ENCODE peak calls at places on chromosome 21, in six cellular contexts. E is mammary epithelial cell, L is tibial artery, S is kidney epithelial cell, Z is K562, I is breast epithelium. X is an unnamed sample.
A peak's percentile ranks its signal among the peaks of the same experiment; 100 is the strongest.

GRCh38 chr21:35256468-35256988 is 207.4 kb upstream of the RUNX1 start:
- DNase-seq in E (peak; percentile 99), L (peak; percentile 84), S (peak; percentile 95), Z (no peak), I (peak; percentile 64), X (peak; percentile 76)

GRCh38 chr21:45558044-45558721 is 15.9 kb upstream of the SLC19A1 start:
- DNase-seq in E (no peak), L (no peak), S (no peak), Z (no peak), I (peak; percentile 48), X (no peak)

GRCh38 chr21:29064850-29065481 is 8.5 kb downstream of the CCT8 start:
- DNase-seq in E (no peak), L (no peak), S (no peak), Z (no peak), I (no peak), X (no peak)

GRCh38 chr21:46268371-46268770 is 17.0 kb downstream of the MCM3AP start:
- DNase-seq in E (no peak), L (no peak), S (no peak), Z (no peak), I (no peak), X (no peak)

GRCh38 chr21:42666023-42666747 is 12.8 kb downstream of the PDE9A start:
- DNase-seq in E (no peak), L (no peak), S (no peak), Z (peak; percentile 96), I (no peak), X (no peak)

GRCh38 chr21:41832230-41833137 is 46.7 kb downstream of the PRDM15 start:
- DNase-seq in E (no peak), L (no peak), S (no peak), Z (no peak), I (no peak), X (no peak)

GRCh38 chr21:18222346-18222745 is 22.3 kb upstream of the CHODL start:
- DNase-seq in E (no peak), L (no peak), S (no peak), Z (no peak), I (no peak), X (no peak)

GRCh38 chr21:28142692-28143091 is 850.0 kb downstream of the LTN1 start:
- DNase-seq in E (peak; percentile 53), L (no peak), S (peak; percentile 32), Z (no peak), I (no peak), X (peak; percentile 34)

GRCh38 chr21:42222821-42223390 is 4.0 kb downstream of the ABCG1 start:
- DNase-seq in E (no peak), L (no peak), S (no peak), Z (no peak), I (no peak), X (no peak)

GRCh38 chr21:29372063-29372802 is 73.5 kb downstream of the BACH1 start:
- DNase-seq in E (peak; percentile 52), L (no peak), S (no peak), Z (peak; percentile 79), I (no peak), X (no peak)

GRCh38 chr21:44734026-44734745 is 22.8 kb upstream of the TSPEAR start:
- DNase-seq in E (no peak), L (no peak), S (no peak), Z (no peak), I (no peak), X (no peak)

GRCh38 chr21:35376406-35377135 is 327.5 kb upstream of the RUNX1 start:
- DNase-seq in E (no peak), L (no peak), S (no peak), Z (no peak), I (no peak), X (no peak)

GRCh38 chr21:40840441-40840840 is 6.5 kb downstream of the DSCAM start:
- DNase-seq in E (peak; percentile 28), L (no peak), S (no peak), Z (no peak), I (no peak), X (no peak)

GRCh38 chr21:45358711-45359310 is 46.2 kb upstream of the COL18A1 start:
- DNase-seq in E (no peak), L (no peak), S (no peak), Z (no peak), I (no peak), X (no peak)

GRCh38 chr21:33731447-33731846 is 89.1 kb downstream of the ITSN1 start:
- DNase-seq in E (no peak), L (no peak), S (no peak), Z (no peak), I (no peak), X (no peak)

GRCh38 chr21:45460611-45461368 is 55.8 kb downstream of the COL18A1 start:
- DNase-seq in E (peak; percentile 31), L (no peak), S (no peak), Z (no peak), I (no peak), X (peak; percentile 72)

GRCh38 chr21:17088500-17088899 is 424.3 kb upstream of the CXADR start:
- DNase-seq in E (no peak), L (no peak), S (no peak), Z (no peak), I (no peak), X (no peak)

GRCh38 chr21:44983421-44984206 is 43.8 kb downstream of the SLX9 start:
- DNase-seq in E (no peak), L (peak; percentile 70), S (no peak), Z (no peak), I (no peak), X (no peak)

GRCh38 chr21:44083631-44084291 is 23.4 kb upstream of the PWP2 start:
- DNase-seq in E (no peak), L (no peak), S (no peak), Z (no peak), I (no peak), X (no peak)

GRCh38 chr21:16578912-16579311 is 849.1 kb downstream of the USP25 start:
- DNase-seq in E (no peak), L (no peak), S (no peak), Z (no peak), I (no peak), X (no peak)

GRCh38 chr21:38806153-38806941 is 618 bp downstream of the ETS2 start:
- DNase-seq in E (no peak), L (peak; percentile 74), S (no peak), Z (no peak), I (no peak), X (no peak)
- TF ChIP-seq CTCF in E (no peak), L (peak; percentile 24), S (no peak), Z (no peak), I (no peak), X (peak; percentile 23)

DNA sequence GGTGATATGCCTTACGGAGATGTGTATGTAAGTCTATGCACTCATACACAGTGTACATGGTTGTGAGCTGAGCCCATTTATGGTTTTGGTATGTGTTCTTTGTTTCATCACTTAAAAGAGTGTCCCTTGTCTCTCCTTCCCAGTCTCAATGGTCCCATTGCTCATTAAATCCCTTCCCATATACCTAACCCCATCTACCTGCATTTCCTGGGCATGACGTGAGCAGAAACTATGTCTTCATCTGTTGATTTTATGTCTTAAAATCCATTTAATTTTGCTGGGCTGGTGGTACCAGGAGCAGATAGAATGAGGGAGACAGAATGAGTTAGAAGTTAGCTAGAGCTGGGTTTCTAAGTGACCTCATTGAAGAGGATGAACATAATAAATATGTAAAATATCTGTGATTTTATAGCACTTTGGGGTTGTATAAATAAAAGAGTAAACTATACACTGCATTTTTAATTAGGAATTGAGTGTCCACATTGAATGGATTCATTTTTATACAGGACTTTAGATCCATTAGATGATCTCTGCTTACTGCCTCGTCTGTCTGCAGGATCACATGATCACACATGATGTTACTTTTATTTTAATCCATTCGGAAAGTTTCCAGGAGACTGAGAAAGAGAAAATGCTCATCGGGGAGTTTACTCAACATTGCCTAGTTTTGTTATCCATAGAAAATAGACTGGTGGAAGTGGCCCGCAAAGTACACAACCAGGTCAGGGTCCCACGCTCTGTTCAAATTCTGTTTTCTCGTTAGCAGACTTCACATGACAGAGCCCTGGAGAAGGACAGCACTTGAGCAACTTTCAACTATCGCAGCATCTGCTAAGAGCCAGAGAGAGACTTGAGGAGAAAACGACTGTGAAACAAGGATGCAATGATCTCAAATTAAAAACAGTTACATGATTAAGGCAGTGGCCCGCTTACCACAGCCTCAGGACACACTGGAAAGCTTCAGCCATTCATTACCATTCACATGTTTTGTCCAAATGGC is 44.5 kb downstream of the ADAMTS1 start:
- DNase-seq in E (no peak), L (peak; percentile 69), S (no peak), Z (no peak), I (no peak), X (peak; percentile 55)
- H3K4me3 ChIP-seq in E (no peak overlapping the region), L (peak overlapping the region; percentile 14), S (no peak overlapping the region), Z (no peak overlapping the region), I (peak overlapping the region; percentile 30), X (peak overlapping the region; percentile 9)

GRCh38 chr21:32364387-32364786 is 28.4 kb downstream of the URB1 start:
- DNase-seq in E (no peak), L (no peak), S (no peak), Z (no peak), I (peak; percentile 56), X (no peak)
- H3K36me3 ChIP-seq in E (peaks cover 48% of the 10 kb centered on the region), L (peaks cover 86% of the 10 kb centered on the region), S (peaks cover 9% of the 10 kb centered on the region), Z (peaks cover 99% of the 10 kb centered on the region), I (peaks cover 6% of the 10 kb centered on the region), X (peaks cover 38% of the 10 kb centered on the region)

GRCh38 chr21:36704958-36705678 is 6.2 kb downstream of the SIM2 start:
- DNase-seq in E (no peak), L (no peak), S (no peak), Z (no peak), I (no peak), X (no peak)

GRCh38 chr21:36706482-36706852 is 7.6 kb downstream of the SIM2 start:
- DNase-seq in E (no peak), L (no peak), S (no peak), Z (no peak), I (no peak), X (no peak)

GRCh38 chr21:36706951-36707762 is 8.2 kb downstream of the SIM2 start:
- DNase-seq in E (no peak), L (peak; percentile 23), S (no peak), Z (no peak), I (no peak), X (no peak)

GRCh38 chr21:36704281-36704957 is 5.5 kb downstream of the SIM2 start:
- DNase-seq in E (no peak), L (no peak), S (no peak), Z (no peak), I (no peak), X (no peak)

DNA sequence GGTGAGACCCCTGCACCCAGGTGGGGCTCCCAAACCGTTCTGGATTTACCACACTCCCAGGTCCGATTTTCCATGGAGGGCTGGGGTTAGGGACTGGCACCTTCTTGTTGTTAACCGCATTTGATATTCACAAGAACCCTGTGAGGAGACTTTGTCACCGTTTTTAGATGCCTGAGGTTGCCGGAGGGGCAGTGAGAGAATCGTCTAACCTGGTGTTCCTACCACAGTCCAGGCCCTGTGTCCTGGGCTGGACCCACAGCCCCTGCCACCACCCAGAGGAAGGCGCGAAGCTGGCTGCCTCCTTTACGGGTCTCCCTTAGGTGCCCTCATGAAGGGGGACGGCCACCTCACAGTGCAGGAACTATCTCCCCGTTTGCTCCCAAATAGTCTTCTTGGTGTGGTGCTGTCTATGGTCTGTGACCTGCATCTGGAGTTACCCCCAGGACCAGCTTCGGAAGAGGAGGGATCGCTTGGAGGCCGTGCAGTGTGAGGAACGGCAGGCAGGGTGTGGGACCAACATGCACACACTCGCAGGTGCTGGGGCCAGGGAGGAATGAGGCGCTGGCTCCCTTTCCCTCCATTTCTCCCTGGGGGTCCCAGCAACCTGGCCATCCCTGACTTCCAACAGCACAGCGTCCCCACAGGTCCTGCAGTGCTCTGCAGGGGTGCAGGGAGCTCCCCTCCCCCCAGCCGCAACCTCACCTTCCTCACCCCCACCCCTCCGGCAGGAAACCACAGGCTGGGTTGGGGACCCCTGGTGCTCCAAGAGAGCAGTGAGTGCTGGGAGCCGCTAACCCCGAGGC is 7.0 kb downstream of the SIM2 start:
- DNase-seq in E (no peak), L (no peak), S (no peak), Z (peak; percentile 59), I (no peak), X (no peak)
- TF ChIP-seq CTCF in E (peak; percentile 52), L (no peak), S (peak; percentile 32), Z (peak; percentile 35), I (no peak), X (no peak)

X was measured in BJ.